ENCODE peak calls at places on chromosomes 3 and 15, in seven cellular contexts. G, W, F, R, V, B and H are unnamed samples.

GRCh38 chr15:63089260-63090043 is 32.2 kb upstream of the LACTB start:
- DNase-seq in G (peak), W (no peak), F (peak), R (no peak), V (peak), B (no peak), H (peak)

GRCh38 chr15:23857028-23857641 is 170.0 kb upstream of the NDN start:
- DNase-seq in G (peak), W (peak), F (peak), R (peak), V (no peak), B (no peak), H (peak)

GRCh38 chr3:37922721-37923575 is 61.3 kb downstream of the CTDSPL start:
- DNase-seq in G (no peak), W (peak), F (no peak), R (no peak), V (no peak), B (no peak), H (peak)

GRCh38 chr3:52554026-52554755 is 17.8 kb downstream of the UQCC5 start:
- DNase-seq in G (no peak), W (peak), F (no peak), R (no peak), V (no peak), B (no peak), H (no peak)

GRCh38 chr3:12662593-12663310 is 1.2 kb downstream of the RAF1 start:
- DNase-seq in G (no peak), W (peak), F (peak), R (peak), V (no peak), B (peak), H (no peak)

GRCh38 chr3:143139786-143140185 is 20.2 kb downstream of the CHST2 start:
- DNase-seq in G (peak), W (no peak), F (no peak), R (no peak), V (no peak), B (no peak), H (peak)

GRCh38 chr15:35067501-35068347 is 17.4 kb downstream of the NANOGP8 start:
- DNase-seq in G (no peak), W (no peak), F (no peak), R (no peak), V (no peak), B (no peak), H (no peak)

GRCh38 chr15:77430213-77430612 is 9.5 kb downstream of the HMG20A start:
- DNase-seq in G (no peak), W (no peak), F (no peak), R (no peak), V (no peak), B (no peak), H (no peak)

GRCh38 chr3:163939926-163940325 is 1138.4 kb downstream of the SI start:
- DNase-seq in G (no peak), W (no peak), F (no peak), R (no peak), V (no peak), B (no peak), H (no peak)

GRCh38 chr3:178960191-178960590 is 111.4 kb downstream of the ZMAT3 start:
- DNase-seq in G (no peak), W (no peak), F (no peak), R (no peak), V (no peak), B (no peak), H (no peak)

GRCh38 chr3:192902481-192903023 is 15.1 kb downstream of the MB21D2 start:
- DNase-seq in G (no peak), W (no peak), F (no peak), R (peak), V (no peak), B (no peak), H (no peak)

GRCh38 chr3:72395654-72396415 is 452.4 kb downstream of the SHQ1 start:
- DNase-seq in G (no peak), W (no peak), F (no peak), R (no peak), V (no peak), B (no peak), H (no peak)

GRCh38 chr3:76991165-76991564 is 48.7 kb upstream of the ROBO2 start:
- DNase-seq in G (no peak), W (no peak), F (no peak), R (no peak), V (no peak), B (no peak), H (no peak)

GRCh38 chr3:13282528-13282985 is 137.6 kb downstream of the NUP210 start:
- DNase-seq in G (no peak), W (no peak), F (no peak), R (no peak), V (no peak), B (no peak), H (no peak)

GRCh38 chr3:25421747-25422146 is 6.3 kb upstream of the RARB start:
- DNase-seq in G (no peak), W (no peak), F (no peak), R (no peak), V (no peak), B (no peak), H (no peak)

GRCh38 chr3:186261638-186262037 is 100.4 kb downstream of the DGKG start:
- DNase-seq in G (no peak), W (no peak), F (no peak), R (no peak), V (no peak), B (no peak), H (no peak)

GRCh38 chr15:45892182-45892581 is 257.4 kb downstream of the SQOR start:
- DNase-seq in G (peak), W (no peak), F (no peak), R (no peak), V (no peak), B (no peak), H (no peak)

GRCh38 chr3:39290255-39290654 is 10.4 kb upstream of the CX3CR1 start:
- DNase-seq in G (no peak), W (no peak), F (no peak), R (no peak), V (no peak), B (no peak), H (no peak)

GRCh38 chr3:118544458-118544857 is 490.2 kb downstream of the IGSF11 start:
- DNase-seq in G (no peak), W (no peak), F (no peak), R (no peak), V (no peak), B (no peak), H (peak)

GRCh38 chr3:127431066-127431465 is 143.2 kb upstream of the PRR20G start:
- DNase-seq in G (peak), W (peak), F (peak), R (peak), V (peak), B (no peak), H (no peak)

GRCh38 chr3:14170569-14171159 is 7.7 kb downstream of the XPC start:
- DNase-seq in G (no peak), W (no peak), F (no peak), R (no peak), V (no peak), B (no peak), H (no peak)

GRCh38 chr3:170419301-170420087 is 826 bp downstream of the CLDN11 start:
- DNase-seq in G (peak), W (no peak), F (no peak), R (no peak), V (peak), B (peak), H (no peak)

GRCh38 chr15:39498642-39499041 is 82.2 kb upstream of the THBS1 start:
- DNase-seq in G (no peak), W (no peak), F (no peak), R (no peak), V (no peak), B (no peak), H (no peak)

GRCh38 chr3:50572801-50573371 is 3.6 kb downstream of the HEMK1 start:
- DNase-seq in G (no peak), W (no peak), F (no peak), R (no peak), V (no peak), B (no peak), H (no peak)

GRCh38 chr3:106824856-106825255 is 552.4 kb upstream of the CCDC54 start:
- DNase-seq in G (no peak), W (no peak), F (no peak), R (no peak), V (no peak), B (no peak), H (no peak)

GRCh38 chr3:188975612-188976314 is 196.0 kb upstream of the TPRG1 start:
- DNase-seq in G (no peak), W (no peak), F (no peak), R (no peak), V (no peak), B (no peak), H (no peak)

GRCh38 chr3:1272541-1273265 is 179.9 kb downstream of the CNTN6 start:
- DNase-seq in G (no peak), W (no peak), F (no peak), R (no peak), V (no peak), B (no peak), H (no peak)

GRCh38 chr15:54298396-54298795 is 320.2 kb downstream of the UNC13C start:
- DNase-seq in G (no peak), W (no peak), F (no peak), R (no peak), V (no peak), B (no peak), H (no peak)

GRCh38 chr3:62688050-62688449 is 187.2 kb downstream of the CADPS start:
- DNase-seq in G (no peak), W (no peak), F (no peak), R (no peak), V (no peak), B (no peak), H (no peak)

GRCh38 chr3:54891540-54891897 is 36.3 kb downstream of the LRTM1 start:
- DNase-seq in G (peak), W (peak), F (peak), R (peak), V (peak), B (peak), H (peak)

GRCh38 chr15:98383571-98383970 is 264.8 kb upstream of the IGF1R start:
- DNase-seq in G (no peak), W (no peak), F (no peak), R (no peak), V (no peak), B (no peak), H (no peak)

GRCh38 chr15:25441111-25441510 is 2.3 kb upstream of the UBE3A start:
- DNase-seq in G (no peak), W (no peak), F (no peak), R (no peak), V (no peak), B (no peak), H (no peak)

GRCh38 chr15:25439456-25439836 is 622 bp upstream of the UBE3A start:
- DNase-seq in G (no peak), W (peak), F (no peak), R (peak), V (no peak), B (no peak), H (peak)

GRCh38 chr15:25436707-25437106 is 2.1 kb downstream of the UBE3A start:
- DNase-seq in G (no peak), W (no peak), F (no peak), R (no peak), V (no peak), B (no peak), H (no peak)

GRCh38 chr15:25437751-25438600 is 848 bp downstream of the UBE3A start:
- DNase-seq in G (peak), W (peak), F (peak), R (peak), V (no peak), B (peak), H (peak)

DNA sequence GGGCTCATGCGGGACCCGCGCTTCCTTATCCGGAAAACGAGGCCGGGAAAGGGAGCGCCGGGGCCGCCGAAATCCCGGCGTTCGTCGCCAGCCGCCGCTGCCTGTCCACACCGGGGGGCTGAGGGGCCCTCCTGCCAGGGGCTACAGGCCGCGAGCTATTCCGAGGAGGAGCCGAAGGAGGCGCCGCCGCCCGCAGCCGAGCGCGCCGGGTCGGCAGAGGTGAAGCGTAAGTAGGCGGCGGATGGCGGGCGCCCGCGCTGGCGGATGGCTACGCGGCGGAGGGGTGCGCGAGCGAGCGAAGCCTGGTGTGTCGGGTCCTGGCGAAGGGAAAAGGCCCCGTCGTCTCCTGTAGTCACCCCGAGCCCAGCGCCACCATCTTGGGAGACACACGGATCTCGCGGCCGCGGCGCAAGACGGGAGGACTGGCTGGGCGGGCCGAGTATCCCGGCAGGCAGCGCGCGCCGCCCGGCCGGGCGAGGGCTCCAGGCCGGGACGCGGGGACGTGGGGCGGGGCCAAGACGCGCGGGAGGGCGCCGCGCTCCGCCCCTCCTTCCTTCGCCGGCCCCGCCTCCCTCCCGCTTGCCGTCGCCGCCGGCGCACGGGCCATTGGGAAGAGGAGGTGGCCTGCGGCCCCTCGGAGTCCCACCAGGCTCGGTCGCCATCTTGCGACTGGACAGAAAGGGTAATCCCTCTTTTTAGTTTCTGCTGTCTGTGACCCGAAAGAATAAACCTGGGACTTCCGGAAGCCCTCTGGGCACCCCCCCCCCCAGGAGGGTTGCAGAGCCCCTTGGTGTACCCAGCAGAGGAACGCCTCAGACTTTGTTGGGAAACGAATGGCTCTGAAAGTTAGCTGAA is at the start of gene UBE3A:
- DNase-seq in G (peak), W (peak), F (peak), R (peak), V (peak), B (peak), H (peak)
- TF ChIP-seq POLR2A in G (peak), W (peak), F (peak), R (peak), V (peak), B (peak), H (peak)

GRCh38 chr15:67089218-67090193 is 24.1 kb downstream of the SMAD3 start:
- DNase-seq in G (no peak), W (peak), F (no peak), R (no peak), V (no peak), B (no peak), H (no peak)
- TF ChIP-seq POLR2A in G (no peak), W (no peak), F (no peak), R (no peak), V (no peak), B (no peak), H (no peak)

GRCh38 chr3:129183569-129184395 is at the start of gene CNBP:
- DNase-seq in G (peak), W (peak), F (peak), R (peak), V (peak), B (peak), H (peak)
- TF ChIP-seq POLR2A in G (peak), W (peak), F (peak), R (peak), V (peak), B (peak), H (peak)

DNA sequence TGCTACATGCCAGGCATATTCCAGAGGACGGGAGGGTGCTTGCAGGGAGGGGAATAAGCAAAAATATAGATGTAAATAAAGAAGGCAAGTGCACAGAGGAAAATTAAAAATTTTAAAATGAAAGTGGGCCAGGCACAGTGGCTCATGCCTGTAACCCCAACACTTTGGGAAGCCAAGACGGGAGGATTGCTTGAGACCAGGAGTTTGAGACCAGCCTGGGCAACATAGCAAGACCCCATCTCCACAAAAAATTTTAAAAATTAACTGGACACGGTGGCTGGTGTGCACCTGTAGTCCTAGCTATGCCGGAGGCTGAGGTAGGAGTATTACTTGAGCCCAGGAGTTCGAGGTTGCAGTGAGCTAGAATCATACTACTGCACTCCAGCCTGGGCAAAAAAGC is 22.4 kb downstream of the ZBTB38 start:
- DNase-seq in G (no peak), W (no peak), F (no peak), R (no peak), V (no peak), B (no peak), H (no peak)
- TF ChIP-seq POLR2A in G (no peak), W (no peak), F (no peak), R (no peak), V (no peak), B (no peak), H (no peak)

DNA sequence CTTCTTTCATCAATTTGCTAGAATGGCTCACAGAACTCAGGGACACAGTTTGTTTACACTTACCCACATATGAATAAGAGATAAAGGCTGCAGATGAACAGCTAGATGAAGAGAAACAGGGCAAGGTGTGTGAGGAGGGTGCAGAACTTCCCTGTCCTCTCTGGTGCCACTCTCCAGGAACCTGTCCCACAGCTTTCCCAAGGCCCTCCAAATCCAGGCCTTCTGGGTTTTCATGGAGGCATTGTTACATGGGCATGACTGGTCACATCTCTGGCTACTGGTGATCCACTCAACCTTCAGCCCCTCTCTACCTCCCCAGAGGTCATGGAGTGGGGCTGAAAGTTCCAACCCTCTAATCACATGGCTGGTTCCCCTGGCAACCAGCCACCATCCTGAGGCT is 73.6 kb downstream of the ITGB5 start:
- DNase-seq in G (no peak), W (no peak), F (no peak), R (no peak), V (no peak), B (no peak), H (no peak)
- TF ChIP-seq POLR2A in G (no peak), W (no peak), F (no peak), R (no peak), V (no peak), B (no peak), H (no peak)

DNA sequence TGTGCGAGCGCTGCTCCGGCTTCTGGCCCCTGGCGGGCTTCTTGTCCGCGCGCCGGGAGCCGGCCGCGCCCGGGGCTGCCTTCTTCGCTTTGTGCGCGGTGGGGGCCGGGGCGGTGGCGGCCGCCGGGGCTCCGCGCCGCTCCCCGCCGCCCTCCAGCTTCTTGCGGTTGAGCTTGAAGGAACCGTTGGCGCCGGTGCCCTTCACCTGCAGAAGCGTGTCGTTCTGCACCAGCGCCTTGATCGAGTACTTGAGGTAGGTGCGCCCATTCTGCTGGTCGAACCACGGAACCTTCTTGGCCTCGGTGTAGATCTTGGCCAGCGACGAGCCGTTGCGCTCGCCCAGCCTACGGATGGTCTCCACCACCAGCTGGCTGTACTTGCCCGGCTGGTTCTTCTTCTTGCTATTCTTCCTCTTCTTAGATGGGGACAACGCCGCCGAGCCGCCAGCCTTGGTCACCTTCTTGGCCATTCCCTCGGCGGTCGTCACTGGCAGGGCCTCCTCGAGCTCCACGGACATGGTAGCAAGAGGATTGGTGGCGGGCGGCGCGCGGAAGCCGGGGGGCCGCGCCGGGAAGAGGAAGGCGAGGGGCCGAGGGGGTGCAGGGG is 36.8 kb downstream of the HMCES start:
- DNase-seq in G (peak), W (peak), F (peak), R (no peak), V (no peak), B (peak), H (no peak)
- TF ChIP-seq POLR2A in G (no peak), W (no peak), F (no peak), R (no peak), V (peak), B (no peak), H (peak)